ENCODE peak calls at places on chromosome 9, in eight cellular contexts. F, R, L, Z, P, G, V and Q are unnamed samples.

GRCh38 chr9:108444400-108445358 is 411.1 kb downstream of the ACTL7B start:
- DNase-seq in F (peak), R (no peak), L (peak), Z (no peak), P (no peak), G (peak), V (no peak), Q (peak)

GRCh38 chr9:113558632-113559502 is 95.3 kb downstream of the RGS3 start:
- DNase-seq in F (no peak), R (peak), L (no peak), Z (no peak), P (no peak), G (peak), V (no peak), Q (no peak)

GRCh38 chr9:18269561-18269960 is 204.4 kb upstream of the ADAMTSL1 start:
- DNase-seq in F (no peak), R (no peak), L (no peak), Z (no peak), P (no peak), G (peak), V (no peak), Q (no peak)

GRCh38 chr9:28688172-28688571 is 1114.9 kb upstream of the C9orf72 start:
- DNase-seq in F (peak), R (no peak), L (peak), Z (no peak), P (no peak), G (no peak), V (peak), Q (no peak)

GRCh38 chr9:136107155-136107952 is 11.3 kb downstream of the TMEM250 start:
- DNase-seq in F (no peak), R (no peak), L (no peak), Z (peak), P (peak), G (no peak), V (peak), Q (no peak)

GRCh38 chr9:75878461-75878860 is 12.0 kb upstream of the PCSK5 start:
- DNase-seq in F (no peak), R (no peak), L (no peak), Z (no peak), P (no peak), G (no peak), V (no peak), Q (no peak)

GRCh38 chr9:21455320-21455719 is 15.1 kb downstream of the IFNA1 start:
- DNase-seq in F (peak), R (no peak), L (no peak), Z (peak), P (peak), G (peak), V (peak), Q (no peak)

GRCh38 chr9:115084157-115084556 is 33.8 kb downstream of the TNC start:
- DNase-seq in F (no peak), R (no peak), L (no peak), Z (no peak), P (no peak), G (no peak), V (no peak), Q (no peak)

GRCh38 chr9:99015448-99015847 is 71.7 kb downstream of the COL15A1 start:
- DNase-seq in F (no peak), R (no peak), L (no peak), Z (no peak), P (no peak), G (no peak), V (no peak), Q (no peak)

DNA sequence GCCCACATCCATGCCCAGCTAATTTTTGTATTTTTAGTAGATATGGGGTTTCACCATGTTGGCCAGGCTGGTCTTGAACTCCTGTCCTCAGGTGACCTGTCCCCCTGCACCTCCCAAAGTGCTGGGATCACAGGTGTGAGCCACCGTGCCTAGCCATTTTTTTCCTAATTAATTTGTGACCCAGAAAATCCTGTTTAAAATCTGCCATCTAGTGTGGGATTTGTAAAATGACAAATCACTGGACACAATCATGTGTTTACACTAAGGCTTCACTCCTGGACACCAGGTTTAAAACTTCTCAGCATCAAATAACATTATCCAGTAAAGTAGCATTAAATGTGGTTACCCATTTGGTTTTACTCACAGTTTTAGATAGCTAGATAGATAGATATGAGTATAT is 18.6 kb upstream of the KDM4C start:
- DNase-seq in F (peak), R (no peak), L (peak), Z (no peak), P (no peak), G (peak), V (peak), Q (no peak)
- TF ChIP-seq CTCF in F (peak), R (no peak), L (no peak), Z (peak), P (no peak), G (peak), V (peak), Q (peak)

GRCh38 chr9:19456996-19457693 is 48.3 kb downstream of the ACER2 start:
- DNase-seq in F (peak), R (peak), L (peak), Z (peak), P (peak), G (peak), V (peak), Q (peak)
- TF ChIP-seq CTCF in F (peak), R (peak), L (peak), Z (peak), P (peak), G (peak), V (peak), Q (peak)

GRCh38 chr9:71624728-71625127 is 143.6 kb downstream of the CEMIP2 start:
- DNase-seq in F (no peak), R (no peak), L (no peak), Z (no peak), P (no peak), G (no peak), V (peak), Q (no peak)
- TF ChIP-seq CTCF in F (peak), R (no peak), L (no peak), Z (no peak), P (no peak), G (no peak), V (peak), Q (no peak)

GRCh38 chr9:120711841-120712538 is 2.3 kb downstream of the MEGF9 start:
- DNase-seq in F (peak), R (no peak), L (peak), Z (no peak), P (no peak), G (no peak), V (no peak), Q (no peak)

GRCh38 chr9:120714088-120714845 is at the start of gene MEGF9:
- DNase-seq in F (peak), R (peak), L (peak), Z (peak), P (peak), G (peak), V (peak), Q (peak)

GRCh38 chr9:120714846-120715231 is 569 bp upstream of the MEGF9 start:
- DNase-seq in F (peak), R (peak), L (no peak), Z (no peak), P (no peak), G (no peak), V (no peak), Q (no peak)

GRCh38 chr9:120712539-120713031 is 1.7 kb downstream of the MEGF9 start:
- DNase-seq in F (peak), R (no peak), L (no peak), Z (no peak), P (no peak), G (no peak), V (no peak), Q (no peak)

GRCh38 chr9:120713257-120714087 is 798 bp downstream of the MEGF9 start:
- DNase-seq in F (peak), R (peak), L (no peak), Z (peak), P (peak), G (no peak), V (peak), Q (no peak)
- TF ChIP-seq CTCF in F (peak), R (no peak), L (no peak), Z (no peak), P (no peak), G (no peak), V (no peak), Q (no peak)

DNA sequence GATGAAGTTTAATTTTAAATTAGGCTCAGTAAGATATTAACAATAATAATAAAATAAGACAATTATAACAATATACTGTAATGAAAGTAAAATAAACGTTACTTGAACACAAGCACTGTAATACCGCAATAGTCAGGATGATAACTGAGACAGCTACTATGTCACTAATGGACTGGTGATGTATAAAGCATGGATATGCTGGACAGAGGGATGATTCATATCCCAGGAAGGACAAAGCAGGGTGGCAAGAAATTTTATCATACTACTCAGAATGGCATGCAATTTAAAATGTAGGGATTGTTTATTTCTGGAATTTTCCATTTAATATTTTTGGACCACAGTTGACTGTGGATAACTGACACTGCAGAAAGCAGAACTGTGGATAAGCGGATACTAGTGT is 196.9 kb downstream of the VPS13A start:
- DNase-seq in F (peak), R (no peak), L (no peak), Z (no peak), P (no peak), G (no peak), V (no peak), Q (no peak)
- TF ChIP-seq CTCF in F (no peak), R (no peak), L (no peak), Z (no peak), P (no peak), G (no peak), V (no peak), Q (no peak)

DNA sequence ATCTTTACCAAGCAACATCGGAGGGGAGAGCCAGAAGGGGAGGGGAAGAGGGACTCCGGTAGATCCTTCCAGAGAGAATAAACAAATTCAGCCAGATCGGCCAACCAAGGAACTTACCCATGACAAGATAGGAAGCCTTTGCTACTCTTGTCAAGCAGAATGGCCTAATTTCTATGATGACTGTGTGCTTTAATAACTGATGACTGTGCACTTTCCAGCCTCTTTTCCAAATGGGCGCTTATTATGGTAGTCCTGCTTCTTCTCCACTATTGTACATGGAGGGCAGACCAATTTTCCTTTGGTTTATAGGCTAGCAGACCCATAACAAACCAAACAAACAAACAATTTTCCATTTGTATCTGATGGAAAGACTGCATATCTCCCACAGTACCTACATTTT is 163.8 kb upstream of the RFX3 start:
- DNase-seq in F (no peak), R (no peak), L (no peak), Z (no peak), P (no peak), G (no peak), V (no peak), Q (no peak)
- TF ChIP-seq CTCF in F (no peak), R (no peak), L (no peak), Z (no peak), P (no peak), G (no peak), V (no peak), Q (no peak)

DNA sequence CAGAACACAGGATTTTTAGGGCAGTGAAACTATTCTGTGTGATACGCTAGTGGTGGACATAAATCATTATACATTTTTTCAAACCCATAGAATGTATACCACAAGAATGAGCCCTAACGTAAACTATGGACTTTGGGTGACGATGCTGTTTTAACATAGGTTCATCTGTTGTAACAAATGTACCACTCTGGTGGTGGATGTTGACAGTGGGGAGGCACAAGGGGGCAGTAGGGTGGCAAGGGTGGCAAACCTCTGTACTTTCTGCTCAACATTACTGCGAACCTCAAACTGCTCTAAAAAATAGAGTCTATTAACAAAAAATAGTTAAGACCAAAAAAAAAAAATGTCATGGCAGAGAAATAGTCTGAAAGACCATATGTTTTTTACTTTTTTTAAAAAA is 9.1 kb upstream of the MVB12B start:
- DNase-seq in F (peak), R (no peak), L (peak), Z (no peak), P (peak), G (no peak), V (no peak), Q (no peak)
- TF ChIP-seq CTCF in F (peak), R (no peak), L (peak), Z (no peak), P (peak), G (peak), V (peak), Q (peak)

GRCh38 chr9:129720865-129721545 is 31.8 kb downstream of the PTGES start:
- DNase-seq in F (no peak), R (no peak), L (no peak), Z (no peak), P (no peak), G (no peak), V (peak), Q (no peak)
- TF ChIP-seq CTCF in F (no peak), R (no peak), L (no peak), Z (no peak), P (no peak), G (no peak), V (no peak), Q (no peak)